ENCODE peak calls at places on chromosomes 16 and 17, in eight cellular contexts. L is Daoy; K is T-helper 9 cell; T is effector memory CD8-positive, alpha-beta T cell; P is activated CD4-positive, CD25-positive, alpha-beta regulatory T cell treated with anti-CD3 and anti-CD28 coated beads, Interleukin-2, amount 50 U/mL, for 16 hours; V is retinal pigment epithelial cell; S is body of pancreas; O is lower leg skin. N is an unnamed sample.
A peak's percentile ranks its signal among the peaks of the same experiment; 100 is the strongest.

GRCh38 chr17:81223758-81224122 is 975 bp upstream of the CEP131 start:
- DNase-seq in L (no peak), P (no peak), V (no peak), T (no peak), K (no peak), O (no peak), S (no peak), N (peak; percentile 31)

GRCh38 chr17:21113706-21114105 is 13.1 kb upstream of the DHRS7B start:
- DNase-seq in T (no peak), V (no peak), O (peak; percentile 26), S (no peak), L (no peak), K (no peak), P (no peak), N (no peak)

GRCh38 chr17:54353789-54354525 is 531.2 kb downstream of the KIF2B start:
- DNase-seq in K (no peak), P (no peak), O (no peak), V (no peak), S (no peak), L (no peak), T (no peak), N (no peak)

GRCh38 chr16:22123146-22123545 is 30.8 kb downstream of the VWA3A start:
- DNase-seq in O (no peak), V (no peak), P (no peak), L (no peak), S (no peak), K (no peak), T (no peak), N (no peak)

GRCh38 chr16:83402969-83403368 is 404.8 kb upstream of the HSBP1 start:
- DNase-seq in K (no peak), T (no peak), V (peak; percentile 11), S (no peak), O (no peak), L (peak; percentile 44), P (no peak), N (no peak)

GRCh38 chr16:77943770-77944169 is 78.6 kb upstream of the CLEC3A start:
- DNase-seq in T (no peak), P (no peak), L (no peak), S (peak; percentile 25), V (no peak), K (no peak), O (no peak), N (no peak)

GRCh38 chr17:12545877-12546513 is 119.7 kb upstream of the MYOCD start:
- DNase-seq in P (no peak), T (no peak), V (no peak), O (no peak), K (no peak), L (peak; percentile 74), S (peak; percentile 32), N (no peak)

GRCh38 chr16:68400924-68401460 is 47.3 kb downstream of the SMPD3 start:
- DNase-seq in L (no peak), T (no peak), O (no peak), S (no peak), P (no peak), V (no peak), K (no peak), N (no peak)

GRCh38 chr16:17359778-17360177 is 111.0 kb downstream of the XYLT1 start:
- DNase-seq in P (no peak), T (no peak), L (peak; percentile 76), K (no peak), S (no peak), O (no peak), V (no peak), N (no peak)

GRCh38 chr17:42339221-42339620 is 49.0 kb downstream of the STAT3 start:
- DNase-seq in T (no peak), K (no peak), S (no peak), V (no peak), L (no peak), O (no peak), P (no peak), N (no peak)

GRCh38 chr17:65022751-65023421 is 33.7 kb downstream of the GNA13 start:
- DNase-seq in S (no peak), K (no peak), O (no peak), L (peak; percentile 76), T (peak; percentile 7), V (peak; percentile 69), P (no peak), N (no peak)

GRCh38 chr16:79272141-79272577 is 328.4 kb downstream of the MAF start:
- DNase-seq in O (no peak), T (peak; percentile 56), P (peak; percentile 12), L (no peak), V (no peak), K (peak; percentile 50), S (no peak), N (no peak)

GRCh38 chr17:27860971-27861669 is 32.0 kb downstream of the LYRM9 start:
- DNase-seq in O (no peak), K (no peak), V (no peak), S (no peak), T (no peak), L (peak; percentile 15), P (no peak), N (no peak)

GRCh38 chr17:62690168-62690897 is 62.9 kb downstream of the MRC2 start:
- DNase-seq in P (no peak), K (no peak), O (no peak), V (no peak), S (no peak), L (no peak), T (no peak), N (no peak)

GRCh38 chr16:1428511-1428910 is 2.4 kb upstream of the PERCC1 start:
- DNase-seq in V (no peak), K (no peak), L (peak; percentile 51), S (no peak), P (no peak), T (peak; percentile 17), O (no peak), N (peak; percentile 43)

GRCh38 chr16:67514382-67514828 is 14.2 kb upstream of the RIPOR1 start:
- DNase-seq in L (peak; percentile 68), O (peak; percentile 96), K (peak; percentile 76), T (peak; percentile 76), V (no peak), P (peak; percentile 68), S (peak; percentile 94), N (peak; percentile 81)

GRCh38 chr16:19167710-19168172 is 299 bp upstream of the SYT17 start:
- DNase-seq in O (peak; percentile 91), V (no peak), K (no peak), P (no peak), S (peak; percentile 76), L (peak; percentile 86), T (peak; percentile 4), N (peak; percentile 10)

GRCh38 chr17:7686221-7687071 is 844 bp downstream of the TP53 start:
- DNase-seq in K (peak; percentile 68), S (peak; percentile 77), T (peak; percentile 76), L (peak; percentile 83), O (peak; percentile 95), P (peak; percentile 68), V (peak; percentile 47), N (peak; percentile 72)

GRCh38 chr16:79605999-79606398 is 5.5 kb upstream of the MAF start:
- DNase-seq in T (no peak), P (no peak), S (no peak), L (peak; percentile 57), K (no peak), O (no peak), V (no peak), N (no peak)

GRCh38 chr17:3803308-3803640 is 2.3 kb upstream of the ITGAE start:
- DNase-seq in S (no peak), O (no peak), T (no peak), V (no peak), K (no peak), L (no peak), P (no peak), N (no peak)

GRCh38 chr17:35141681-35142466 is at the start of gene NLE1:
- DNase-seq in T (peak; percentile 89), K (peak; percentile 86), V (peak; percentile 32), O (peak; percentile 95), S (peak; percentile 82), P (peak; percentile 76), L (peak; percentile 88), N (peak; percentile 58)